ENCODE peak calls at places on chromosome 15, in six cellular contexts. One of them, this sample, is unnamed.

GRCh38 chr15:100211855-100212850 is 129.6 kb downstream of the ADAMTS17 start:
- ATAC-seq in HepG2: peak; percentile 99
- ATAC-seq in GM12878: no peak
- ATAC-seq in upper lobe of left lung: no peak
- ATAC-seq in A549: peak; percentile 47
- ATAC-seq in K562: no peak
- ATAC-seq in this sample: no peak

GRCh38 chr15:29731865-29732264 is 90.4 kb downstream of the TJP1 start:
- ATAC-seq in HepG2: no peak
- ATAC-seq in upper lobe of left lung: no peak
- ATAC-seq in A549: no peak
- ATAC-seq in GM12878: no peak
- ATAC-seq in K562: no peak
- ATAC-seq in this sample: no peak

GRCh38 chr15:45386974-45387373 is 8.6 kb upstream of the GATM start:
- ATAC-seq in A549: no peak
- ATAC-seq in HepG2: no peak
- ATAC-seq in K562: no peak
- ATAC-seq in upper lobe of left lung: no peak
- ATAC-seq in GM12878: no peak
- ATAC-seq in this sample: no peak

GRCh38 chr15:38103564-38103963 is 149.1 kb upstream of the SPRED1 start:
- ATAC-seq in HepG2: no peak
- ATAC-seq in GM12878: no peak
- ATAC-seq in A549: no peak
- ATAC-seq in upper lobe of left lung: no peak
- ATAC-seq in K562: no peak
- ATAC-seq in this sample: no peak

GRCh38 chr15:73015493-73015892 is 36.8 kb upstream of the NEO1 start:
- ATAC-seq in HepG2: peak; percentile 49
- ATAC-seq in upper lobe of left lung: no peak
- ATAC-seq in GM12878: no peak
- ATAC-seq in A549: peak; percentile 67
- ATAC-seq in K562: no peak
- ATAC-seq in this sample: no peak

GRCh38 chr15:93861956-93862741 is 369.2 kb upstream of the MCTP2 start:
- ATAC-seq in GM12878: no peak
- ATAC-seq in K562: no peak
- ATAC-seq in upper lobe of left lung: no peak
- ATAC-seq in A549: no peak
- ATAC-seq in HepG2: no peak
- ATAC-seq in this sample: peak; percentile 44

GRCh38 chr15:52083603-52084002 is 29.0 kb downstream of the BCL2L10 start:
- ATAC-seq in A549: no peak
- ATAC-seq in HepG2: no peak
- ATAC-seq in K562: no peak
- ATAC-seq in GM12878: peak; percentile 28
- ATAC-seq in upper lobe of left lung: no peak
- ATAC-seq in this sample: no peak

GRCh38 chr15:67140078-67140833 is 74.9 kb downstream of the SMAD3 start:
- ATAC-seq in upper lobe of left lung: no peak
- ATAC-seq in GM12878: peak; percentile 87
- ATAC-seq in A549: no peak
- ATAC-seq in K562: no peak
- ATAC-seq in HepG2: no peak
- ATAC-seq in this sample: no peak

GRCh38 chr15:98277602-98278001 is 317.1 kb downstream of the ARRDC4 start:
- ATAC-seq in upper lobe of left lung: no peak
- ATAC-seq in HepG2: no peak
- ATAC-seq in A549: no peak
- ATAC-seq in K562: no peak
- ATAC-seq in GM12878: no peak
- ATAC-seq in this sample: no peak

GRCh38 chr15:87121357-87121756 is 1041.7 kb downstream of the AGBL1 start:
- ATAC-seq in GM12878: no peak
- ATAC-seq in A549: no peak
- ATAC-seq in K562: no peak
- ATAC-seq in HepG2: no peak
- ATAC-seq in upper lobe of left lung: no peak
- ATAC-seq in this sample: no peak

GRCh38 chr15:39792025-39792893 is 9.6 kb upstream of the FSIP1 start:
- ATAC-seq in K562: no peak
- ATAC-seq in A549: no peak
- ATAC-seq in GM12878: no peak
- ATAC-seq in HepG2: no peak
- ATAC-seq in upper lobe of left lung: no peak
- ATAC-seq in this sample: no peak

GRCh38 chr15:57334257-57334656 is 42.0 kb upstream of the CGNL1 start:
- ATAC-seq in HepG2: no peak
- ATAC-seq in A549: peak; percentile 64
- ATAC-seq in K562: peak; percentile 57
- ATAC-seq in upper lobe of left lung: peak; percentile 71
- ATAC-seq in GM12878: no peak
- ATAC-seq in this sample: peak; percentile 34

GRCh38 chr15:42772126-42772525 is 35.2 kb upstream of the CDAN1 start:
- ATAC-seq in HepG2: no peak
- ATAC-seq in GM12878: no peak
- ATAC-seq in upper lobe of left lung: no peak
- ATAC-seq in A549: no peak
- ATAC-seq in K562: no peak
- ATAC-seq in this sample: no peak

GRCh38 chr15:71801935-71802655 is 8.3 kb upstream of the NR2E3 start:
- ATAC-seq in upper lobe of left lung: no peak
- ATAC-seq in A549: no peak
- ATAC-seq in HepG2: no peak
- ATAC-seq in K562: peak; percentile 69
- ATAC-seq in GM12878: no peak
- ATAC-seq in this sample: no peak

GRCh38 chr15:75758071-75758872 is 45.6 kb upstream of the CSPG4 start:
- ATAC-seq in HepG2: peak; percentile 82
- ATAC-seq in upper lobe of left lung: peak; percentile 92
- ATAC-seq in A549: peak; percentile 99
- ATAC-seq in K562: peak; percentile 96
- ATAC-seq in GM12878: peak; percentile 95
- ATAC-seq in this sample: peak; percentile 98
- TF ChIP-seq EP300 in HepG2: no peak
- TF ChIP-seq EP300 in upper lobe of left lung: no peak
- TF ChIP-seq EP300 in A549: no peak
- TF ChIP-seq EP300 in K562: peak; percentile 72
- TF ChIP-seq EP300 in GM12878: no peak
- TF ChIP-seq EP300 in this sample: no peak

GRCh38 chr15:96351801-96352593 is 21.5 kb downstream of the NR2F2 start:
- ATAC-seq in upper lobe of left lung: no peak
- ATAC-seq in HepG2: no peak
- ATAC-seq in GM12878: peak; percentile 32
- ATAC-seq in A549: no peak
- ATAC-seq in K562: no peak
- ATAC-seq in this sample: peak; percentile 5

GRCh38 chr15:96350884-96351639 is 20.6 kb downstream of the NR2F2 start:
- ATAC-seq in GM12878: no peak
- ATAC-seq in K562: no peak
- ATAC-seq in HepG2: no peak
- ATAC-seq in upper lobe of left lung: no peak
- ATAC-seq in A549: no peak
- ATAC-seq in this sample: no peak

GRCh38 chr15:96349034-96349932 is 18.8 kb downstream of the NR2F2 start:
- ATAC-seq in A549: no peak
- ATAC-seq in K562: no peak
- ATAC-seq in GM12878: no peak
- ATAC-seq in upper lobe of left lung: no peak
- ATAC-seq in HepG2: no peak
- ATAC-seq in this sample: no peak

GRCh38 chr15:96349933-96350292 is 19.4 kb downstream of the NR2F2 start:
- ATAC-seq in A549: no peak
- ATAC-seq in HepG2: no peak
- ATAC-seq in K562: no peak
- ATAC-seq in upper lobe of left lung: no peak
- ATAC-seq in GM12878: no peak
- ATAC-seq in this sample: no peak

DNA sequence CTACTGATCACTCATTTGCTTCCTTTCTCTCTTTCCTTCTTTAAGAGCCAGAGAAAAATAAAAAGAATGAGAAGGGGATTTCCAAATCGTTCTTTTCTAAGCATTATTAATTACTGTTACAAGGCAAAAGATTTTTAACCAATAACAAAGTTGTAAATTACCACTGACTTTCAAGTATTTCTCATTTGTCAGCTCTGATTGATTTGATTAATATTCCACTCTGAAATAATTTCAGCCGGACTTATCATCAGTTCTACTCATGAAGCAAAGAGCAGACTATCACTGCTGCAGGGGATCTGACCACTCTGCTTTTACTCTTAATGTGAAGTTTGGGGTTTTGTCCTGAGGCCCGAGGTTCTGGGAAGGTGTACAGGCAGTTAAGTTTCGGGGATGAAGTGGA is 19.8 kb downstream of the NR2F2 start:
- ATAC-seq in K562: no peak
- ATAC-seq in upper lobe of left lung: no peak
- ATAC-seq in GM12878: no peak
- ATAC-seq in A549: no peak
- ATAC-seq in HepG2: no peak
- ATAC-seq in this sample: no peak
- H3K4me1 ChIP-seq in K562: peaks cover 40% of the 10 kb centered on the region
- H3K4me1 ChIP-seq in upper lobe of left lung: peaks cover 14% of the 10 kb centered on the region
- H3K4me1 ChIP-seq in GM12878: no peaks in the 10 kb centered on the region
- H3K4me1 ChIP-seq in A549: peaks cover 12% of the 10 kb centered on the region
- H3K4me1 ChIP-seq in HepG2: peaks cover 9% of the 10 kb centered on the region
- H3K4me1 ChIP-seq in this sample: no peaks in the 10 kb centered on the region

GRCh38 chr15:69562097-69562496 is 109.5 kb downstream of the RPLP1 start:
- ATAC-seq in upper lobe of left lung: no peak
- ATAC-seq in GM12878: no peak
- ATAC-seq in HepG2: peak; percentile 14
- ATAC-seq in K562: no peak
- ATAC-seq in A549: no peak
- ATAC-seq in this sample: no peak

GRCh38 chr15:69561071-69561784 is 108.6 kb downstream of the RPLP1 start:
- ATAC-seq in HepG2: peak; percentile 73
- ATAC-seq in upper lobe of left lung: no peak
- ATAC-seq in A549: no peak
- ATAC-seq in GM12878: no peak
- ATAC-seq in K562: no peak
- ATAC-seq in this sample: no peak

GRCh38 chr15:69557340-69558137 is 104.9 kb downstream of the RPLP1 start:
- ATAC-seq in upper lobe of left lung: peak; percentile 86
- ATAC-seq in K562: no peak
- ATAC-seq in HepG2: peak; percentile 75
- ATAC-seq in A549: peak; percentile 85
- ATAC-seq in GM12878: no peak
- ATAC-seq in this sample: peak; percentile 41

GRCh38 chr15:69558138-69558409 is 105.5 kb downstream of the RPLP1 start:
- ATAC-seq in upper lobe of left lung: no peak
- ATAC-seq in K562: no peak
- ATAC-seq in A549: no peak
- ATAC-seq in GM12878: no peak
- ATAC-seq in HepG2: no peak
- ATAC-seq in this sample: no peak

GRCh38 chr15:69559440-69560215 is 107.0 kb downstream of the RPLP1 start:
- ATAC-seq in upper lobe of left lung: no peak
- ATAC-seq in A549: no peak
- ATAC-seq in K562: no peak
- ATAC-seq in HepG2: no peak
- ATAC-seq in GM12878: no peak
- ATAC-seq in this sample: no peak
- TF ChIP-seq EP300 in upper lobe of left lung: no peak
- TF ChIP-seq EP300 in A549: no peak
- TF ChIP-seq EP300 in K562: no peak
- TF ChIP-seq EP300 in HepG2: no peak
- TF ChIP-seq EP300 in GM12878: no peak
- TF ChIP-seq EP300 in this sample: no peak

DNA sequence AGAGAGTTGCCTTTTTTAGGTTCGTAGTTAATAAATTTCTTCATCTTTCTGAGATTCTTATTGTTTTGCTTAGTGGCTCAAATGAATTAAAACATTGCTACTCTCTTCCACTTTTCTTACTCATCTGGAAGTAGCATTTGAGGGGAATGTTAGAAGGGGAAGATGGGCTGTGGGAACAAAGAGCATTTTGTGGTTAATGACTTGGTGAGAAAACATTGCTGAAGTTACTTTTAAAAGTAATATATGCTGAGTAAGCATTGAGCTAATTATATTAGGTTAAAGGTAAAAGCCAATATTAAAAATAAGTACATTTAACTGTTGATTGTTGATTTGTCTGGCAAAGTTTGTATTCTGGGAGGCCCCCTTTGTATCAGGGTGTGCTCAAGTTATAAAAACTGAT is 5.7 kb downstream of the MORF4L1 start:
- ATAC-seq in A549: no peak
- ATAC-seq in K562: no peak
- ATAC-seq in GM12878: no peak
- ATAC-seq in upper lobe of left lung: no peak
- ATAC-seq in HepG2: no peak
- ATAC-seq in this sample: no peak
- H3K4me1 ChIP-seq in A549: peaks cover 71% of the 10 kb centered on the region
- H3K4me1 ChIP-seq in K562: peaks cover 8% of the 10 kb centered on the region
- H3K4me1 ChIP-seq in GM12878: peaks cover 16% of the 10 kb centered on the region
- H3K4me1 ChIP-seq in upper lobe of left lung: peaks cover 75% of the 10 kb centered on the region
- H3K4me1 ChIP-seq in HepG2: peaks cover 77% of the 10 kb centered on the region
- H3K4me1 ChIP-seq in this sample: peaks cover 6% of the 10 kb centered on the region

DNA sequence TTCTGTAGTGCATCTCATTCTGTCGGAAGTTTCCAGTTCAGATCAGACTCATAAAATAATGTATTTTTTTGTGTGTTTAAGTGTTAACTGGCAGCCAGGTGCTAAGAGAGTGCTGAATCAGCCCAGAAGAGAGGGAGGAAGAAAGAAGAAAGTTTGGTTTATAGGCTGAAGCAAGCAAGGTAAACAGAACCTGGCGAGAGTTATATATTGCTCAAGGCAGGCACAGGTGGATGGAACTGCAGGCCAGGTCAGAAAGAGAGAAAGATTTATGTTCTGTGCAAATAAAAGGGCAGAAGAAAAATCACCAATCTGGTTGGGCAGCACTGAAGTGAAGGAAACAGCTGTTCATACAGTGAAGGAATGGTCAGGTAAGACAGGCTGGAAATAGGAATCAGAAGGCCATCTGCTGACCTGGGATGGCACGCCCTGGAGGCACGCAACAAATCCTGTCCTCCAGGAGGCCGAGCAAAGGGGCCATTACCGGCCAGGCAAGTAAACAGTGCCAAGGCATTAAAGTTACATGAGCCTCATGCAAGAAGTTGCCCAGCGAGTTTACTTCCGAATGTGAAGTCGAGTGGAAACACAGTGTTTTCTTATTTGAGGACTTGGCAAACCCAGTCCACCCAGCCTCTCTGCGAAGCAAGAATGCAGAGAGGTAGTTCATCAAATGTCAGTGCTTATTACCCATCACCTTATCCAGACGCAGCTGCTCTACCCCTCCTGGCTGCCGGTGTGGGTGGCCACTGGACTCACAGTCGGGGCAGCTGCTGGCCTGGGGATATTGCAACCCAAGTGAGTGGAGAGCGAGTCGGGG is 309.8 kb downstream of the VPS13C start:
- ATAC-seq in A549: no peak
- ATAC-seq in K562: no peak
- ATAC-seq in HepG2: no peak
- ATAC-seq in upper lobe of left lung: peak; percentile 83
- ATAC-seq in GM12878: no peak
- ATAC-seq in this sample: no peak
- TF ChIP-seq EP300 in A549: no peak
- TF ChIP-seq EP300 in K562: no peak
- TF ChIP-seq EP300 in HepG2: no peak
- TF ChIP-seq EP300 in upper lobe of left lung: no peak
- TF ChIP-seq EP300 in GM12878: no peak
- TF ChIP-seq EP300 in this sample: no peak

This sample was measured in gastroesophageal sphincter.